ENCODE peak calls at places on chromosome 22, in seven cellular contexts. S is activated naive CD8-positive, alpha-beta T cell treated with anti-CD3 and anti-CD28 coated beads for 36 hours; B is OCI-M1; Q is A549; W is stimulated activated CD8-positive, alpha-beta memory T cell treated with anti-CD3 and anti-CD28 coated beads, Interleukin-4, amount 100 ng/mL, for 4 hours; M is myocyte; H is mucosa of descending colon. G is an unnamed sample.

GRCh38 chr22:38313384-38313955 is 3.8 kb downstream of the CSNK1E start:
- DNase-seq in S (no peak), B (no peak), Q (no peak), W (no peak), M (peak), H (peak), G (no peak)

GRCh38 chr22:39446239-39446721 is 10.5 kb upstream of the MGAT3 start:
- DNase-seq in S (peak), B (no peak), Q (no peak), W (no peak), M (no peak), H (peak), G (no peak)

GRCh38 chr22:50202130-50202671 is 1.4 kb downstream of the SELENOO start:
- DNase-seq in S (no peak), B (no peak), Q (no peak), W (no peak), M (no peak), H (no peak), G (no peak)

GRCh38 chr22:49827853-49828598 is at the start of gene BRD1:
- DNase-seq in S (peak), B (peak), Q (no peak), W (no peak), M (peak), H (peak), G (no peak)

GRCh38 chr22:43039800-43040199 is 24.9 kb upstream of the PACSIN2 start:
- DNase-seq in S (no peak), B (no peak), Q (no peak), W (no peak), M (no peak), H (no peak), G (no peak)

GRCh38 chr22:45785458-45785857 is 113.8 kb downstream of the ATXN10 start:
- DNase-seq in S (no peak), B (no peak), Q (peak), W (no peak), M (no peak), H (no peak), G (no peak)

GRCh38 chr22:50699754-50700386 is 27.2 kb downstream of the SHANK3 start:
- DNase-seq in S (no peak), B (peak), Q (no peak), W (no peak), M (no peak), H (no peak), G (no peak)

GRCh38 chr22:37818397-37819099 is 4.6 kb upstream of the GALR3 start:
- DNase-seq in S (peak), B (no peak), Q (no peak), W (peak), M (peak), H (peak), G (peak)

GRCh38 chr22:31148516-31148915 is 8.2 kb upstream of the PLA2G3 start:
- DNase-seq in S (no peak), B (no peak), Q (no peak), W (no peak), M (no peak), H (no peak), G (peak)

G was measured in mesenteric fat pad.